ENCODE peak calls at places on chromosome 7, in four cellular contexts. X is SK-N-SH, O is GM12878, P is H1. B is an unnamed sample.

GRCh38 chr7:122166260-122166659 is 22.2 kb upstream of the AASS start:
- DNase-seq in X (no peak), O (no peak), P (no peak), B (no peak)

GRCh38 chr7:118152149-118152548 is 31.8 kb upstream of the LSM8 start:
- DNase-seq in O (no peak), P (peak; percentile 13), X (no peak), B (no peak)

GRCh38 chr7:105885386-105886111 is 9.2 kb upstream of the ATXN7L1 start:
- DNase-seq in X (peak; percentile 58), P (no peak), O (no peak), B (no peak)

GRCh38 chr7:47266799-47267198 is 315.1 kb downstream of the TNS3 start:
- DNase-seq in P (no peak), O (no peak), X (no peak), B (peak; percentile 71)

GRCh38 chr7:134514663-134515062 is 12.7 kb upstream of the AKR1B10 start:
- DNase-seq in O (peak; percentile 13), X (peak; percentile 68), P (no peak), B (peak; percentile 66)

GRCh38 chr7:157412021-157412443 is 75.2 kb downstream of the DNAJB6 start:
- DNase-seq in P (no peak), X (no peak), O (no peak), B (no peak)

GRCh38 chr7:129606801-129607200 is 4.7 kb upstream of the NRF1 start:
- DNase-seq in X (no peak), P (no peak), O (no peak), B (no peak)

GRCh38 chr7:8724080-8724718 is 290.8 kb downstream of the NXPH1 start:
- DNase-seq in X (peak; percentile 59), P (peak; percentile 21), O (no peak), B (peak; percentile 37)

GRCh38 chr7:64887756-64888508 is 15.1 kb upstream of the ZNF273 start:
- DNase-seq in O (no peak), P (peak; percentile 46), X (peak; percentile 58), B (peak; percentile 27)

GRCh38 chr7:106294334-106294733 is 9.6 kb upstream of the NAMPT start:
- DNase-seq in O (no peak), P (no peak), X (no peak), B (no peak)

GRCh38 chr7:153381275-153382119 is 621.9 kb downstream of the ACTR3B start:
- DNase-seq in P (peak; percentile 25), O (no peak), X (peak; percentile 60), B (peak; percentile 28)

GRCh38 chr7:40436761-40437160 is 302.0 kb downstream of the SUGCT start:
- DNase-seq in O (no peak), P (no peak), X (no peak), B (no peak)

GRCh38 chr7:17402628-17403278 is 104.3 kb downstream of the AHR start:
- DNase-seq in X (no peak), O (peak; percentile 90), P (no peak), B (no peak)

GRCh38 chr7:80362677-80363076 is 149.2 kb downstream of the GNAT3 start:
- DNase-seq in P (no peak), O (no peak), X (no peak), B (no peak)
- TF ChIP-seq TCF12 in P (no peak), O (no peak), X (no peak), B (no peak)

DNA sequence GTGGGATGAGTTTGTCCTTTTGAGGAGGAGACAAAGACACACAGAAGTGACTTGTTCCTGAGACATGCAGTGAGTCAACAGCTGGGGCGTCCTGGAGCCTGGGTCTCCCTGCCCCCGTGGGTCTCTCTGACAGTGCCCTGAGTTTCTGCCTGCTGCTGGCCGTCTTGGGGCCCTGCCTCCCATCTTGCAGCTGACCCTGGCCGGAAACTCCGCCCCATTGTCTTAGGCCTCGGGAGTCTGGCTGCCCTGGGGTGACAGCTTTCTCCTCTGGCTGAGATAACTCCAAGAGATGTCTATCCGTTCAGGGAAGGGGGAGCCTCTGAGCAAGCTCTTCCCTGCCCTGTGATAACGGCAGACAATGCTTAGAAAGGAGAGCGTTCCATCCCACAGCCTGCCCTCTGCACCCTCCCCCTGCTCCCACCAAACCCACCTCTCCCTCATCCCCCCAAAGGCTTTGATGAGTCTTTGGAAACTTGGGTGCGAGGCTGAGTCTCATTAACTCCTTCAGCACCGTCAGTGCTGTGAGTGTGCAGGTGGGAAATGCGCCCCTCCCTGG is 69.5 kb upstream of the PODXL start:
- DNase-seq in X (peak; percentile 56), P (peak; percentile 82), O (no peak), B (no peak)
- TF ChIP-seq TCF12 in X (peak; percentile 92), P (no peak), O (no peak), B (no peak)

DNA sequence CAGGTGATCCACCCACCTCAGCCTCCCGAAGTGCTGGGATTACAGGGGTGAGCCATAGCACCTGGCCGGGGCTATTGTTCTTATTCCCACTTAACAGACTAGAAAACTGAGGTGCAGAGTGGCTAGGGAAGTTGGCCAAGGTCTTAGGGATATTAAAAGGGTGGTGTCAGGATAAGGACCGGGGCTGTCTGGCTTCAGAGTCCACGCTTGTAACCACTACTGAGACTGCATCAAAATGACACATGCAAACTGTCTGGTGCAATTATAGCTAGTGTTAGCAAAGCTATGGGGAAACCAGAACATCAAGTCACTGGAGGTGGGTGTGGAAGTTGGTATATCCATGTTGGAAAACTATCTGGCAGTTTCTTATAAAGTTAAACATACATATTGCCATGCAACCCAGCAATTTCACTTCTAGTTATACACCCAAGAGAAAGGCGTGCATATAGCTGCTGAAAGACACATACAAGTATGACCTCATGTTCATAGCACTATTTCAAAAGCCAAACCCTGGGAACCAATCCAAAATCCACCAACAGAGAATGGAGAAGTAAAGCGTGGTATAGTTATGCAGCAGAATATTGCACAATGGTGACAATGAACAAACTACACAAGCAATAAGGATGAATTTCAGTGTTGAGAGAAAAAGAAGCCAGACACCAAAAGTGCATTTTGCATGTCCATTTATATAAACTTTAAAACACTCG is 33.9 kb upstream of the EEPD1 start:
- DNase-seq in X (no peak), P (no peak), O (no peak), B (peak; percentile 73)
- TF ChIP-seq TCF12 in X (peak; percentile 47), P (no peak), O (no peak), B (no peak)

DNA sequence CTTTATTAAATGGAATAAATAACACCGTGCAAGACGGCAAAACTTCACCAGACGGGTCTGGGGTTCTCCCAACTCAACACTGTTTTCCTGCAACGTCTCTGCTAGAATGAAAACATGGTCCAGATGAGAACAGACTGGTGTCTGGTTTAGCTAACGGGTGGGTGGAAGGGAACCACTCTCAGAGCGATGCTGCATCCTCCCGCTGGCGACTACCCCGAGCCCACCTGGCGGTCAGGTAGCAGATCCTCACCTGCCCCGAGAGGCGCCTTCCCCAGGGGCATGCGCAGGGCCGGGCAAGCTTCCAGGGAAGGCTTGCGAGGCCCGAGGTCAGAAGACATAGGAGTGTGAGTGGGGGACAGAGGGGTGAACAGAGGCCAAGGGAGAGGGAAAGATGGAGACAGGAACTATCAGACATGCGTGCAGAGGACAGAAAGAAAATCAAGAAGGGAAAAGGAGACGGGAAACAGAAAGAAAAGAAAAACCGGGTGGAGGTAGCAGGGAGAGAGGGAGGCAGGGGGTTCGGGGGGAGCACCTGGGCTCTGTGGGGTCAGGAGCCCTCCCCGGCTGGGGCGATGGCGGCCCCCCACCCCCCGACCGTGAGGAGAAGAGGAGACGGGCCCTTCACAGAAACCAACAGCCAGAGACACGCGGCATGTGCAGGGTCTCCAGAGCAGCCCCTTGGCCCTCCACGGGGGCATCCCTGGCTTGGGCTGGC is 222.0 kb downstream of the MAD1L1 start:
- DNase-seq in P (no peak), O (no peak), X (peak; percentile 46), B (no peak)
- TF ChIP-seq TCF12 in P (no peak), O (no peak), X (no peak), B (no peak)